ENCODE peak calls at places on chromosomes 7 and 10, in eight cellular contexts. R is naive thymus-derived CD8-positive, alpha-beta T cell; Q is colonic mucosa; B is PC-9; N is GM03348; C is NCI-H82; X is RKO; G is hepatocyte. O is an unnamed sample.

GRCh38 chr7:921581-922333 is 32.7 kb downstream of the ADAP1 start:
- DNase-seq in R (no peak), Q (peak), B (peak), N (no peak), C (no peak), X (no peak), G (no peak), O (no peak)

GRCh38 chr7:12089951-12090756 is 120.9 kb upstream of the TMEM106B start:
- DNase-seq in R (no peak), Q (no peak), B (no peak), N (no peak), C (no peak), X (no peak), G (no peak), O (peak)

GRCh38 chr10:68576118-68576517 is 16.0 kb downstream of the TET1 start:
- DNase-seq in R (no peak), Q (no peak), B (no peak), N (no peak), C (peak), X (no peak), G (no peak), O (no peak)

GRCh38 chr7:134778941-134779740 is at the start of gene CALD1:
- DNase-seq in R (no peak), Q (peak), B (peak), N (peak), C (peak), X (peak), G (peak), O (peak)

GRCh38 chr10:17599089-17599488 is 18.1 kb downstream of the HACD1 start:
- DNase-seq in R (no peak), Q (no peak), B (peak), N (no peak), C (peak), X (peak), G (peak), O (no peak)

GRCh38 chr10:73910764-73911552 is at the start of gene PLAU:
- DNase-seq in R (no peak), Q (peak), B (peak), N (peak), C (peak), X (peak), G (peak), O (peak)

GRCh38 chr7:154450434-154450833 is 398.2 kb downstream of the DPP6 start:
- DNase-seq in R (no peak), Q (no peak), B (no peak), N (no peak), C (no peak), X (no peak), G (no peak), O (peak)

GRCh38 chr7:4613855-4614548 is 68.1 kb upstream of the FOXK1 start:
- DNase-seq in R (no peak), Q (no peak), B (no peak), N (peak), C (no peak), X (no peak), G (peak), O (peak)

GRCh38 chr10:82383350-82383749 is 508.4 kb downstream of the NRG3 start:
- DNase-seq in R (no peak), Q (no peak), B (no peak), N (no peak), C (no peak), X (no peak), G (no peak), O (no peak)

GRCh38 chr10:124124123-124124768 is 30.8 kb upstream of the CHST15 start:
- DNase-seq in R (no peak), Q (no peak), B (no peak), N (no peak), C (no peak), X (no peak), G (no peak), O (no peak)

GRCh38 chr7:95199779-95200558 is 124.4 kb downstream of the PON1 start:
- DNase-seq in R (no peak), Q (no peak), B (peak), N (peak), C (peak), X (peak), G (peak), O (peak)

GRCh38 chr10:44908071-44908709 is 2.9 kb upstream of the TMEM72 start:
- DNase-seq in R (no peak), Q (no peak), B (no peak), N (no peak), C (no peak), X (no peak), G (peak), O (peak)

GRCh38 chr7:66757939-66758338 is 17.4 kb downstream of the RABGEF1 start:
- DNase-seq in R (no peak), Q (no peak), B (no peak), N (no peak), C (no peak), X (no peak), G (no peak), O (no peak)

GRCh38 chr10:79024296-79024695 is 44.5 kb upstream of the ZMIZ1 start:
- DNase-seq in R (no peak), Q (no peak), B (no peak), N (no peak), C (no peak), X (no peak), G (no peak), O (no peak)

GRCh38 chr7:46215987-46216567 is 295.0 kb upstream of the IGFBP3 start:
- DNase-seq in R (no peak), Q (no peak), B (no peak), N (no peak), C (no peak), X (no peak), G (peak), O (peak)

GRCh38 chr10:105063796-105064195 is 422.7 kb downstream of the SORCS3 start:
- DNase-seq in R (no peak), Q (peak), B (peak), N (no peak), C (peak), X (peak), G (peak), O (peak)

GRCh38 chr10:13684813-13685511 is 98.2 kb downstream of the PRPF18 start:
- DNase-seq in R (no peak), Q (no peak), B (no peak), N (peak), C (no peak), X (no peak), G (no peak), O (no peak)

GRCh38 chr10:78475501-78475900 is 441.8 kb downstream of the RPS24 start:
- DNase-seq in R (no peak), Q (no peak), B (no peak), N (no peak), C (no peak), X (no peak), G (no peak), O (no peak)

GRCh38 chr7:5230272-5231067 is 40.4 kb downstream of the WIPI2 start:
- DNase-seq in R (no peak), Q (no peak), B (no peak), N (no peak), C (no peak), X (no peak), G (no peak), O (no peak)

O was measured in SJCRH30.